ENCODE peak calls at places on chromosomes 13 and 19, in six cellular contexts. W is neuronal stem cell, R is SK-N-SH, O is fibroblast of lung, P is PC-3, T is endodermal cell. M is an unnamed sample.

GRCh38 chr13:92413452-92413851 is 813.2 kb upstream of the GPC6 start:
- DNase-seq in W (no peak), R (no peak), O (no peak), P (no peak), T (no peak), M (no peak)

GRCh38 chr19:38656171-38656981 is 8.9 kb downstream of the ACTN4 start:
- DNase-seq in W (no peak), R (no peak), O (peak), P (peak), T (no peak), M (no peak)

GRCh38 chr13:20230913-20231838 is 943 bp downstream of the GJB6 start:
- DNase-seq in W (no peak), R (no peak), O (no peak), P (no peak), T (peak), M (no peak)

GRCh38 chr13:111917086-111917485 is 149.9 kb upstream of the SOX1 start:
- DNase-seq in W (no peak), R (no peak), O (no peak), P (no peak), T (peak), M (no peak)

GRCh38 chr13:97196340-97196739 is 25.8 kb upstream of the MBNL2 start:
- DNase-seq in W (no peak), R (no peak), O (no peak), P (no peak), T (no peak), M (no peak)

GRCh38 chr13:86900906-86901305 is 770.3 kb upstream of the SLITRK5 start:
- DNase-seq in W (no peak), R (no peak), O (peak), P (no peak), T (no peak), M (no peak)

GRCh38 chr19:40262422-40262821 is 22.7 kb downstream of the AKT2 start:
- DNase-seq in W (no peak), R (no peak), O (no peak), P (no peak), T (no peak), M (peak)

GRCh38 chr19:39557791-39558622 is 18.0 kb upstream of the EID2 start:
- DNase-seq in W (no peak), R (no peak), O (no peak), P (peak), T (no peak), M (no peak)

GRCh38 chr19:2038284-2039081 is 12.6 kb downstream of the MKNK2 start:
- DNase-seq in W (no peak), R (no peak), O (no peak), P (no peak), T (peak), M (peak)

GRCh38 chr13:99572921-99573320 is 71.6 kb downstream of the TM9SF2 start:
- DNase-seq in W (no peak), R (no peak), O (peak), P (no peak), T (no peak), M (no peak)

GRCh38 chr19:28170066-28170465 is 1042.9 kb downstream of the UQCRFS1 start:
- DNase-seq in W (no peak), R (no peak), O (no peak), P (no peak), T (peak), M (no peak)

GRCh38 chr19:13207237-13208130 is 57.3 kb downstream of the IER2 start:
- DNase-seq in W (no peak), R (no peak), O (no peak), P (no peak), T (peak), M (peak)

GRCh38 chr13:112814905-112815585 is 125.2 kb downstream of the ATP11A start:
- DNase-seq in W (no peak), R (no peak), O (peak), P (peak), T (no peak), M (peak)

GRCh38 chr13:51814071-51814470 is 10.1 kb upstream of the DHRS12 start:
- DNase-seq in W (no peak), R (no peak), O (no peak), P (no peak), T (no peak), M (no peak)

GRCh38 chr19:53254451-53255341 is at the start of gene ZNF677:
- DNase-seq in W (peak), R (peak), O (peak), P (peak), T (peak), M (peak)

GRCh38 chr13:48334534-48335127 is 31.1 kb downstream of the RB1 start:
- DNase-seq in W (no peak), R (peak), O (peak), P (peak), T (no peak), M (no peak)

GRCh38 chr13:84430441-84430840 is 548.2 kb upstream of the SLITRK1 start:
- DNase-seq in W (no peak), R (no peak), O (no peak), P (no peak), T (no peak), M (no peak)

GRCh38 chr19:51702754-51703654 is 9.9 kb downstream of the SPACA6 start:
- DNase-seq in W (no peak), R (peak), O (no peak), P (no peak), T (peak), M (peak)

GRCh38 chr13:39051157-39051556 is 12.9 kb downstream of the NHLRC3 start:
- DNase-seq in W (peak), R (peak), O (peak), P (peak), T (no peak), M (no peak)

GRCh38 chr19:11887618-11888531 is at the start of gene ZNF69:
- DNase-seq in W (peak), R (peak), O (peak), P (peak), T (peak), M (peak)

GRCh38 chr13:99303863-99304521 is 3.2 kb downstream of the GPR183 start:
- DNase-seq in W (no peak), R (no peak), O (peak), P (no peak), T (no peak), M (no peak)

GRCh38 chr19:5001547-5002131 is 32.7 kb downstream of the KDM4B start:
- DNase-seq in W (no peak), R (peak), O (peak), P (peak), T (peak), M (no peak)

DNA sequence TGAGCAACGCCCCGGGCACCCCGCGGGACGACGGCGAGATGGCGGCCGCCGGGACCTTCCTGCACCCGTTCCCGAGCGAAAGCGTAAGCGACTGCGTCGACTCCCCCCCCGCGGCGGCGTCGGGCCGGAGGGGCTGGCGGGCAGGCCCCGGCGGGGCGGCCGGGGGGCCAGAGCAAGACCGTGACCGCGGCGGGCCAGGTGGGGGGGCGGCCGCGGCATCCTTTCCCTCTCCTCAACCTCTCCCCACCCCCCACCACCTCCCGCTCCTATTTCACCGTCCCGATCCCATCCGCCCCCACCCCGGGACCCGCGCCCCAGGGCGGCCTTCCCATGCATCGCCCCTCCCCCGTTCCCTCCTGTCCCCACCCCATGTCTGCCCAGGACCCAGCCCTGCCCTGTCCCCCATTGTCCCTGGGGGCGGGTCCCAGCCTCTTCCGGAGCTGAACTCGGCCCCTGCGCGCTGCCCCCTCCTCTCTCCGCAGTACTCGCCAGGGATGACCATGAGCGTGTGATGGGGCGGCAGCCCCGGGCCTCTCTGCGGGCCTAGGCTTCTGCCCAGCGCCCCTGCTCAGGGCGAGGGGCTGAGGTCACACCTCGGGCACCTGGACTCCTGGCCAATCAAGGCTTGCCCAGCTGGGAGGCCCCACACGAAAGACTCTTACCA is 4.1 kb downstream of the ISYNA1 start:
- DNase-seq in W (no peak), R (peak), O (no peak), P (no peak), T (peak), M (peak)
- H3K9ac ChIP-seq in W (peak), R (no peak), O (no peak), P (no peak), T (no peak), M (no peak)

GRCh38 chr19:827314-827709 is 325 bp upstream of the AZU1 start:
- DNase-seq in W (no peak), R (no peak), O (no peak), P (no peak), T (no peak), M (no peak)
- H3K27ac ChIP-seq in W (no peak), R (no peak), O (no peak), P (no peak), T (no peak), M (no peak)

GRCh38 chr13:109782066-109782822 is 4.1 kb downstream of the IRS2 start:
- DNase-seq in W (no peak), R (peak), O (no peak), P (no peak), T (no peak), M (peak)
- H3K4me3 ChIP-seq in W (peak), R (peak), O (no peak), P (peak), T (no peak), M (peak)

GRCh38 chr19:17469371-17470203 is 737 bp upstream of the SLC27A1 start:
- DNase-seq in W (peak), R (peak), O (peak), P (peak), T (peak), M (peak)
- H3K9ac ChIP-seq in W (peak), R (peak), O (peak), P (peak), T (peak), M (peak)

GRCh38 chr19:3509566-3509989 is 3.5 kb downstream of the FZR1 start:
- DNase-seq in W (no peak), R (no peak), O (peak), P (peak), T (no peak), M (no peak)
- H3K27ac ChIP-seq in W (no peak), R (no peak), O (no peak), P (peak), T (no peak), M (no peak)

GRCh38 chr19:14544047-14544446 is 14.7 kb downstream of the TECR start:
- DNase-seq in W (no peak), R (peak), O (peak), P (peak), T (no peak), M (no peak)

GRCh38 chr19:14544977-14545715 is 15.8 kb downstream of the TECR start:
- DNase-seq in W (no peak), R (no peak), O (peak), P (no peak), T (no peak), M (peak)

GRCh38 chr19:14536926-14537692 is 7.7 kb downstream of the TECR start:
- DNase-seq in W (peak), R (peak), O (peak), P (peak), T (peak), M (peak)

GRCh38 chr19:14542721-14543328 is 13.4 kb downstream of the TECR start:
- DNase-seq in W (no peak), R (peak), O (peak), P (no peak), T (no peak), M (no peak)

GRCh38 chr19:14540741-14541525 is 11.5 kb downstream of the TECR start:
- DNase-seq in W (no peak), R (no peak), O (no peak), P (no peak), T (no peak), M (no peak)
- H3K4me3 ChIP-seq in W (no peak), R (no peak), O (no peak), P (no peak), T (no peak), M (no peak)

DNA sequence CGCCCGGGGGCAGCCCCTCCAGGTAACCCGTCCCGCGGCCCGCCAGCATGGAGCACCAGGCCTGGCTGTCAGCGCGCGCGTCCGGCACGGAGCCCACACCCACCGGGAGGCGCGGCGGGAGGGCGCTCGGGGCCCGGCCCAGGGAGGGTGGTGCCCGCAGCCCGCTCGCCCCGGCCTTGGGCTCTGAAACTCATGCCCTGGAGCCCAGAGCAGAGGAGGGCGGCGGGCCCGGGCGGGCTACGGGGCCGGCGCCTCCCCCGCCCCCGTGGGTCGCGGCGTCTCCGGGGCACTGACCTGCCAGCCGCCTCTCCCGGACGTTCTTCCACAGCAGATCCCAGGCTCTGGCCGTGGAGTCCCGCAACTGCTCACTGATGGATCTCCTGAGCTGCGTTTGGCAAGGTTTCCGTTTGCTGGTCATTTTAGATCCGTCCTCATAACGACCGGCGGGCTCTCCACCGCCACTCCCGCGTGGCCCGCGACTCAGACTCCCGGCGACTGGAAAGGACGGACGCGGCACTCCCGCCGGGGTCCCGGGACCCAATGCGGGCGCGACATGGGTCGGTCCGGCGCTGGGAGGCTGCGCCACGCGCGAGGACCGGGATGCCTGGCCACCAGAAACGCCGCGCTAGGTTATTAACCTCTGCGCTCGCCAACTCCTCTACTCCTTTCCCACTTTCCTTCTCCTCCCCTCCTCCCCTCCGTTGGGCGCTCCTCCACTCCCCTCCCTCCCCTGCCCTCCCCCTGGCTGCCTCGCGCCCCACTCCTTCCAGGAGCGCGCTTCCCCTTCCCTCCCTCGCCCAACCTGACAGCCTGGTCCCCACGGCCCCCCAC is 64.7 kb upstream of the STARD13 start:
- DNase-seq in W (peak), R (peak), O (peak), P (peak), T (peak), M (peak)
- H3K9ac ChIP-seq in W (peak), R (peak), O (peak), P (peak), T (no peak), M (peak)

DNA sequence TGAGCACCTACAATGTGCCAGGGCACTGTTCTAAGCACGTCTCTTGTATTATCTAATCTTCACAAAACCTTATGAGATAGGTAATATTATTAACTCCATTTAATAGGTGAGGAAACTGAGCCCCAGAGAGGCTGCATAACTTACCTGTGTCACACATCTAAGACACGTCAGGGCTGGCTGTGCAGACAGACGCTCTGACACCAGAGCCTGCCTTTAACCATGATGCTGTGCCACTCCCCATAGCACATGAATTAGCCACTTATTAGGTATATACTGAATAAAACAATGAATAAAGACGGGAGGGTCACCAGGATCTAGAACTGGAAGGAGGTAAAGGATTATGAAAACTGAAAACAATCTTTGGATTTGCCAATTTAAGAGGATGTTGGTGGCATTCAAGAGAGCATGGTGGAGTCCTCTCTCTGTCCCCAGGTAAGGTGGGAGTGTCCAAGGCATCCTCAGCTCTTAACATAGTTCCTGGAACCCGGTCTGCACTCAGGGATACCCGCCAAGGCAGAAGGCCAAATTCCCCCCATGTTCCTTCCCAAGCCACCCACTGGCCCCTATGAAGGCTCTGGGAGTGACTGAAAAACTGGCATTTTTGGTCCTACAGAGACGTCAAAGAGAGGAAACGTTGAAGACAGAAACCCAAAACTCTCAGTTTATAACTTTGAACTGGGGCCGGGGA is 479.7 kb downstream of the FOXO1 start:
- DNase-seq in W (no peak), R (no peak), O (no peak), P (no peak), T (no peak), M (no peak)
- H3K27ac ChIP-seq in W (no peak), R (no peak), O (no peak), P (no peak), T (no peak), M (no peak)

GRCh38 chr19:47630594-47630993 is 21.7 kb downstream of the BICRA start:
- DNase-seq in W (no peak), R (no peak), O (no peak), P (no peak), T (no peak), M (no peak)
- H3K4me3 ChIP-seq in W (no peak), R (no peak), O (no peak), P (no peak), T (no peak), M (no peak)